ENCODE peak calls at places on chromosome 6, in eight cellular contexts. One of them, this sample, is unnamed.
A peak's percentile ranks its signal among the peaks of the same experiment; 100 is the strongest.

GRCh38 chr6:108452725-108453195 is 108.0 kb upstream of the FOXO3 start:
- DNase-seq in bronchial epithelial cell: no peak
- DNase-seq in mammary epithelial cell: no peak
- DNase-seq in brain microvascular endothelial cell: peak; percentile 89
- DNase-seq in choroid plexus epithelial cell: peak; percentile 96
- DNase-seq in cardiac fibroblast: peak; percentile 91
- DNase-seq in HFF-Myc: no peak
- DNase-seq in transverse colon: no peak
- DNase-seq in this sample: peak; percentile 32

GRCh38 chr6:46610862-46611553 is 41.6 kb downstream of the CYP39A1 start:
- DNase-seq in transverse colon: no peak
- DNase-seq in HFF-Myc: no peak
- DNase-seq in mammary epithelial cell: no peak
- DNase-seq in brain microvascular endothelial cell: no peak
- DNase-seq in bronchial epithelial cell: no peak
- DNase-seq in choroid plexus epithelial cell: no peak
- DNase-seq in cardiac fibroblast: no peak
- DNase-seq in this sample: no peak

GRCh38 chr6:93721386-93722048 is 302.2 kb upstream of the EPHA7 start:
- DNase-seq in choroid plexus epithelial cell: peak; percentile 87
- DNase-seq in HFF-Myc: no peak
- DNase-seq in mammary epithelial cell: no peak
- DNase-seq in bronchial epithelial cell: no peak
- DNase-seq in transverse colon: no peak
- DNase-seq in brain microvascular endothelial cell: peak; percentile 43
- DNase-seq in cardiac fibroblast: peak; percentile 67
- DNase-seq in this sample: peak; percentile 6

GRCh38 chr6:169251822-169252804 is 1.5 kb downstream of the THBS2 start:
- DNase-seq in bronchial epithelial cell: no peak
- DNase-seq in transverse colon: no peak
- DNase-seq in HFF-Myc: no peak
- DNase-seq in brain microvascular endothelial cell: no peak
- DNase-seq in choroid plexus epithelial cell: no peak
- DNase-seq in mammary epithelial cell: no peak
- DNase-seq in cardiac fibroblast: peak; percentile 36
- DNase-seq in this sample: no peak

GRCh38 chr6:2970034-2970685 is 1.2 kb downstream of the SERPINB6 start:
- DNase-seq in bronchial epithelial cell: no peak
- DNase-seq in choroid plexus epithelial cell: peak; percentile 34
- DNase-seq in HFF-Myc: no peak
- DNase-seq in mammary epithelial cell: no peak
- DNase-seq in cardiac fibroblast: peak; percentile 39
- DNase-seq in transverse colon: no peak
- DNase-seq in brain microvascular endothelial cell: no peak
- DNase-seq in this sample: no peak

GRCh38 chr6:42071881-42072583 is 21.7 kb downstream of the TAF8 start:
- DNase-seq in cardiac fibroblast: no peak
- DNase-seq in mammary epithelial cell: no peak
- DNase-seq in transverse colon: no peak
- DNase-seq in bronchial epithelial cell: no peak
- DNase-seq in HFF-Myc: no peak
- DNase-seq in brain microvascular endothelial cell: no peak
- DNase-seq in choroid plexus epithelial cell: no peak
- DNase-seq in this sample: no peak

GRCh38 chr6:113995632-113996031 is 24.7 kb upstream of the HDAC2 start:
- DNase-seq in cardiac fibroblast: peak; percentile 99
- DNase-seq in brain microvascular endothelial cell: peak; percentile 96
- DNase-seq in transverse colon: peak; percentile 27
- DNase-seq in choroid plexus epithelial cell: peak; percentile 96
- DNase-seq in mammary epithelial cell: peak; percentile 78
- DNase-seq in HFF-Myc: peak; percentile 78
- DNase-seq in bronchial epithelial cell: peak; percentile 37
- DNase-seq in this sample: peak; percentile 98

GRCh38 chr6:41413250-41413649 is 77.8 kb downstream of the NCR2 start:
- DNase-seq in transverse colon: no peak
- DNase-seq in cardiac fibroblast: no peak
- DNase-seq in brain microvascular endothelial cell: no peak
- DNase-seq in HFF-Myc: no peak
- DNase-seq in mammary epithelial cell: no peak
- DNase-seq in bronchial epithelial cell: no peak
- DNase-seq in choroid plexus epithelial cell: no peak
- DNase-seq in this sample: no peak

GRCh38 chr6:39188577-39188976 is 40.7 kb downstream of the KCNK5 start:
- DNase-seq in HFF-Myc: no peak
- DNase-seq in bronchial epithelial cell: peak; percentile 49
- DNase-seq in brain microvascular endothelial cell: no peak
- DNase-seq in cardiac fibroblast: no peak
- DNase-seq in transverse colon: peak; percentile 67
- DNase-seq in choroid plexus epithelial cell: no peak
- DNase-seq in mammary epithelial cell: no peak
- DNase-seq in this sample: no peak

GRCh38 chr6:151681426-151682059 is 125.9 kb upstream of the ESR1 start:
- DNase-seq in bronchial epithelial cell: no peak
- DNase-seq in transverse colon: peak; percentile 32
- DNase-seq in brain microvascular endothelial cell: no peak
- DNase-seq in HFF-Myc: peak; percentile 31
- DNase-seq in cardiac fibroblast: peak; percentile 45
- DNase-seq in choroid plexus epithelial cell: peak; percentile 26
- DNase-seq in mammary epithelial cell: no peak
- DNase-seq in this sample: peak; percentile 34

GRCh38 chr6:170537329-170537728 is 15.8 kb downstream of the PSMB1 start:
- DNase-seq in choroid plexus epithelial cell: no peak
- DNase-seq in cardiac fibroblast: no peak
- DNase-seq in transverse colon: no peak
- DNase-seq in bronchial epithelial cell: no peak
- DNase-seq in HFF-Myc: no peak
- DNase-seq in mammary epithelial cell: no peak
- DNase-seq in brain microvascular endothelial cell: no peak
- DNase-seq in this sample: no peak

GRCh38 chr6:93581371-93581770 is 162.0 kb upstream of the EPHA7 start:
- DNase-seq in cardiac fibroblast: no peak
- DNase-seq in bronchial epithelial cell: no peak
- DNase-seq in mammary epithelial cell: no peak
- DNase-seq in HFF-Myc: no peak
- DNase-seq in transverse colon: no peak
- DNase-seq in brain microvascular endothelial cell: no peak
- DNase-seq in choroid plexus epithelial cell: no peak
- DNase-seq in this sample: no peak

GRCh38 chr6:133741375-133741861 is 147.5 kb upstream of the TCF21 start:
- DNase-seq in cardiac fibroblast: peak; percentile 30
- DNase-seq in mammary epithelial cell: no peak
- DNase-seq in bronchial epithelial cell: peak; percentile 69
- DNase-seq in transverse colon: no peak
- DNase-seq in brain microvascular endothelial cell: no peak
- DNase-seq in HFF-Myc: no peak
- DNase-seq in choroid plexus epithelial cell: peak; percentile 69
- DNase-seq in this sample: peak; percentile 23

GRCh38 chr6:3005874-3006273 is 6.2 kb downstream of the NQO2 start:
- DNase-seq in choroid plexus epithelial cell: no peak
- DNase-seq in cardiac fibroblast: no peak
- DNase-seq in bronchial epithelial cell: no peak
- DNase-seq in mammary epithelial cell: no peak
- DNase-seq in HFF-Myc: no peak
- DNase-seq in brain microvascular endothelial cell: no peak
- DNase-seq in transverse colon: no peak
- DNase-seq in this sample: no peak

DNA sequence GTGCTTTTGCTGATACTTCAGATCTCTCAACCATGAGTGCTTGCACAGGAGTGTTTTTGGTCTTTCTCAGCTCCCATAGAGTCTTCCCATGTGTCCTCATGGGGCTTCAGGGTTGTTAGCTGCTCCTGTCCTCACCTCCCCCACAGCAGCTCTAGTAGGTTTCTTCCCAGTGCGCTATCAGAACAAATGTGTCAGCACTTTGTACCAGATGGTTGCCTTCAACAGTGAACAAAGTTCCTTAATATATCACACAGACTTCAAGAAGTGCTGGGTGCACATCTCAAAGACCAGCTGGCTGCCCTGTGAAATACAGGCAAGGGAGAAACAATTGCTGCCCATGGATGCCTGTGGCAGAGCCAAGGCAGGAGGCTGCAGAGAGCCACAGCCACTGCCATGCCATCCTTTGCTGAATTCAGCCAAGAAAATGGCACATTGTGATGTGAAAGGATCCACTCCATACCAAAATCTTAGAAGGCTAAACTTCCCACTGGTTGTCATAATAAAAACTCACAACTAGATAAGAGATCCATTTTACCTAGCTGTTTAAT is 471.3 kb downstream of the C6orf118 start:
- DNase-seq in cardiac fibroblast: no peak
- DNase-seq in choroid plexus epithelial cell: no peak
- DNase-seq in brain microvascular endothelial cell: no peak
- DNase-seq in mammary epithelial cell: no peak
- DNase-seq in transverse colon: no peak
- DNase-seq in HFF-Myc: no peak
- DNase-seq in bronchial epithelial cell: no peak
- DNase-seq in this sample: no peak
- H3K4me3 ChIP-seq in cardiac fibroblast: no peak overlapping the region
- H3K4me3 ChIP-seq in choroid plexus epithelial cell: no peak overlapping the region
- H3K4me3 ChIP-seq in brain microvascular endothelial cell: no peak overlapping the region
- H3K4me3 ChIP-seq in mammary epithelial cell: no peak overlapping the region
- H3K4me3 ChIP-seq in transverse colon: no peak overlapping the region
- H3K4me3 ChIP-seq in HFF-Myc: no peak overlapping the region
- H3K4me3 ChIP-seq in bronchial epithelial cell: no peak overlapping the region
- H3K4me3 ChIP-seq in this sample: no peak overlapping the region

GRCh38 chr6:119116712-119117281 is 38.3 kb upstream of the FAM184A start:
- DNase-seq in cardiac fibroblast: no peak
- DNase-seq in mammary epithelial cell: no peak
- DNase-seq in HFF-Myc: no peak
- DNase-seq in bronchial epithelial cell: no peak
- DNase-seq in brain microvascular endothelial cell: no peak
- DNase-seq in choroid plexus epithelial cell: no peak
- DNase-seq in transverse colon: no peak
- DNase-seq in this sample: no peak
- TF ChIP-seq CTCF in cardiac fibroblast: peak; percentile 22
- TF ChIP-seq CTCF in mammary epithelial cell: peak; percentile 18
- TF ChIP-seq CTCF in HFF-Myc: peak; percentile 20
- TF ChIP-seq CTCF in bronchial epithelial cell: no peak
- TF ChIP-seq CTCF in brain microvascular endothelial cell: peak; percentile 54
- TF ChIP-seq CTCF in choroid plexus epithelial cell: peak; percentile 39
- TF ChIP-seq CTCF in transverse colon: peak; percentile 16
- TF ChIP-seq CTCF in this sample: peak; percentile 6

GRCh38 chr6:165877773-165878172 is 214.7 kb upstream of the PDE10A start:
- DNase-seq in transverse colon: no peak
- DNase-seq in bronchial epithelial cell: no peak
- DNase-seq in choroid plexus epithelial cell: no peak
- DNase-seq in brain microvascular endothelial cell: no peak
- DNase-seq in cardiac fibroblast: no peak
- DNase-seq in mammary epithelial cell: no peak
- DNase-seq in HFF-Myc: no peak
- DNase-seq in this sample: no peak
- H3K4me3 ChIP-seq in transverse colon: no peak overlapping the region
- H3K4me3 ChIP-seq in bronchial epithelial cell: no peak overlapping the region
- H3K4me3 ChIP-seq in choroid plexus epithelial cell: no peak overlapping the region
- H3K4me3 ChIP-seq in brain microvascular endothelial cell: no peak overlapping the region
- H3K4me3 ChIP-seq in cardiac fibroblast: no peak overlapping the region
- H3K4me3 ChIP-seq in mammary epithelial cell: no peak overlapping the region
- H3K4me3 ChIP-seq in HFF-Myc: no peak overlapping the region
- H3K4me3 ChIP-seq in this sample: no peak overlapping the region

GRCh38 chr6:24480705-24481104 is 8.7 kb downstream of the GPLD1 start:
- DNase-seq in HFF-Myc: no peak
- DNase-seq in mammary epithelial cell: no peak
- DNase-seq in choroid plexus epithelial cell: no peak
- DNase-seq in brain microvascular endothelial cell: no peak
- DNase-seq in cardiac fibroblast: no peak
- DNase-seq in transverse colon: no peak
- DNase-seq in bronchial epithelial cell: no peak
- DNase-seq in this sample: no peak

GRCh38 chr6:24481449-24481848 is 7.9 kb downstream of the GPLD1 start:
- DNase-seq in mammary epithelial cell: no peak
- DNase-seq in bronchial epithelial cell: no peak
- DNase-seq in choroid plexus epithelial cell: peak; percentile 39
- DNase-seq in HFF-Myc: no peak
- DNase-seq in cardiac fibroblast: no peak
- DNase-seq in transverse colon: no peak
- DNase-seq in brain microvascular endothelial cell: no peak
- DNase-seq in this sample: no peak

GRCh38 chr6:24476631-24477030 is 12.7 kb downstream of the GPLD1 start:
- DNase-seq in transverse colon: no peak
- DNase-seq in choroid plexus epithelial cell: no peak
- DNase-seq in HFF-Myc: no peak
- DNase-seq in cardiac fibroblast: no peak
- DNase-seq in brain microvascular endothelial cell: no peak
- DNase-seq in mammary epithelial cell: no peak
- DNase-seq in bronchial epithelial cell: no peak
- DNase-seq in this sample: no peak

GRCh38 chr6:24477070-24477469 is 12.3 kb downstream of the GPLD1 start:
- DNase-seq in brain microvascular endothelial cell: no peak
- DNase-seq in bronchial epithelial cell: no peak
- DNase-seq in mammary epithelial cell: no peak
- DNase-seq in HFF-Myc: no peak
- DNase-seq in choroid plexus epithelial cell: no peak
- DNase-seq in cardiac fibroblast: no peak
- DNase-seq in transverse colon: no peak
- DNase-seq in this sample: no peak

GRCh38 chr6:24478903-24479302 is 10.5 kb downstream of the GPLD1 start:
- DNase-seq in brain microvascular endothelial cell: no peak
- DNase-seq in mammary epithelial cell: no peak
- DNase-seq in cardiac fibroblast: no peak
- DNase-seq in bronchial epithelial cell: no peak
- DNase-seq in HFF-Myc: no peak
- DNase-seq in transverse colon: no peak
- DNase-seq in choroid plexus epithelial cell: no peak
- DNase-seq in this sample: no peak
- TF ChIP-seq CTCF in brain microvascular endothelial cell: no peak
- TF ChIP-seq CTCF in mammary epithelial cell: no peak
- TF ChIP-seq CTCF in cardiac fibroblast: no peak
- TF ChIP-seq CTCF in bronchial epithelial cell: no peak
- TF ChIP-seq CTCF in HFF-Myc: no peak
- TF ChIP-seq CTCF in transverse colon: no peak
- TF ChIP-seq CTCF in choroid plexus epithelial cell: no peak
- TF ChIP-seq CTCF in this sample: no peak

DNA sequence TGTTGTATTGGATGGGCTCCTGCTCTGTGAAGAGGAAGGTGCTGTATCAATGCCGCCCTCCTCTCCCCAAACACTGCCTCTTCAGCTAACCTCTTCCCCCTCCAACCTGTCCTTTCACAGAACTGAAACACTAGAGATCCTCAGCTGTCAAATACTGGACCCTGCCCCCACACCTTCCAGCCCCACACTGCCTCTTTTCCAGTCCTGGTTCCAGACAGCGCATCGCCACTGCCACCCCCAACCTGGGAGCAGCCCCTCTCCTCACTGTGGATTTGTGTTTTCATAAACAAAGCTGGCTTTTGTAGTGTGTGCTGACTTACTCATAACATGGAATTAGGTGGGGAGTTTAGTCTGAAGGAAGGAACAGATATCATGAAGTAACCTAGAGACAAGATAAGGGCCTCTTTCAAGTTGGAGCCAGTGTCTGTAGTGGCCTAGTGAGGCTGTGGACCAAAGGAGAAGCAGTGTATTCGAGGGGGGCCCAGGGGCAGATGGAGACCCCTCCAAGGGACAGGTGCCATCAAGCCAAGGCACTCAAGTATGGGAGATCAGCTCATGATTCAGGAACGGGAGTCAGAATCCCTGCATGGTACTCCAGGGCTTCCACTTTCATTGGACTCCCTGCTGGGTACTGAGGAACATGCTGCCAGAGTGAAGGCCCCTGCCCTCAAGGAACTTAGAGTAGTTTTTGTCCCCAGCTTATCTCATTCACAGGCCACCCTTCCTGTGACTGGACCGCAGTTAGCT is 2.1 kb downstream of the SCUBE3 start:
- DNase-seq in transverse colon: no peak
- DNase-seq in mammary epithelial cell: no peak
- DNase-seq in HFF-Myc: no peak
- DNase-seq in brain microvascular endothelial cell: no peak
- DNase-seq in choroid plexus epithelial cell: no peak
- DNase-seq in bronchial epithelial cell: no peak
- DNase-seq in cardiac fibroblast: no peak
- DNase-seq in this sample: no peak
- H3K4me3 ChIP-seq in transverse colon: no peak overlapping the region
- H3K4me3 ChIP-seq in mammary epithelial cell: no peak overlapping the region
- H3K4me3 ChIP-seq in HFF-Myc: no peak overlapping the region
- H3K4me3 ChIP-seq in brain microvascular endothelial cell: peak overlapping the region; percentile 23
- H3K4me3 ChIP-seq in choroid plexus epithelial cell: no peak overlapping the region
- H3K4me3 ChIP-seq in bronchial epithelial cell: no peak overlapping the region
- H3K4me3 ChIP-seq in cardiac fibroblast: no peak overlapping the region
- H3K4me3 ChIP-seq in this sample: no peak overlapping the region